ENCODE peak calls at places on chromosomes 13 and 19, in four cellular contexts. T is tibial artery, O is endodermal cell, H is heart right ventricle. E is an unnamed sample.

GRCh38 chr19:3586124-3586626 is 897 bp downstream of the GIPC3 start:
- DNase-seq in T (no peak), O (peak; percentile 81), H (no peak), E (peak; percentile 31)

GRCh38 chr19:10747271-10747670 is 29.4 kb downstream of the DNM2 start:
- DNase-seq in T (no peak), O (no peak), H (no peak), E (peak; percentile 19)

GRCh38 chr13:50914848-50915247 is 5.3 kb downstream of the RNASEH2B start:
- DNase-seq in T (no peak), O (no peak), H (no peak), E (no peak)

GRCh38 chr19:14073232-14073924 is 792 bp downstream of the MISP3 start:
- DNase-seq in T (peak; percentile 86), O (peak; percentile 87), H (peak; percentile 82), E (peak; percentile 55)

GRCh38 chr13:110616103-110617101 is 1.1 kb downstream of the NAXD start:
- DNase-seq in T (peak; percentile 77), O (peak; percentile 69), H (no peak), E (peak; percentile 7)

GRCh38 chr13:51826606-51827005 is 18.4 kb downstream of the TMEM272 start:
- DNase-seq in T (no peak), O (no peak), H (peak; percentile 57), E (peak; percentile 18)

GRCh38 chr13:44667950-44668349 is 91.8 kb upstream of the TSC22D1 start:
- DNase-seq in T (no peak), O (no peak), H (no peak), E (no peak)

GRCh38 chr19:44499559-44499958 is 763 bp downstream of the ZNF180 start:
- DNase-seq in T (no peak), O (no peak), H (no peak), E (no peak)

GRCh38 chr13:95882121-95882520 is 171.1 kb downstream of the UGGT2 start:
- DNase-seq in T (no peak), O (no peak), H (no peak), E (no peak)

GRCh38 chr19:10431254-10431942 is 11.1 kb downstream of the PDE4A start:
- DNase-seq in T (no peak), O (peak; percentile 70), H (no peak), E (no peak)

GRCh38 chr13:84867246-84867645 is 932.0 kb downstream of the SLITRK6 start:
- DNase-seq in T (no peak), O (no peak), H (no peak), E (no peak)

GRCh38 chr13:82654851-82655517 is 1227.3 kb downstream of the SLITRK1 start:
- DNase-seq in T (peak; percentile 92), O (no peak), H (peak; percentile 61), E (no peak)

GRCh38 chr13:23656637-23657036 is 86.4 kb downstream of the TNFRSF19 start:
- DNase-seq in T (no peak), O (no peak), H (no peak), E (no peak)

DNA sequence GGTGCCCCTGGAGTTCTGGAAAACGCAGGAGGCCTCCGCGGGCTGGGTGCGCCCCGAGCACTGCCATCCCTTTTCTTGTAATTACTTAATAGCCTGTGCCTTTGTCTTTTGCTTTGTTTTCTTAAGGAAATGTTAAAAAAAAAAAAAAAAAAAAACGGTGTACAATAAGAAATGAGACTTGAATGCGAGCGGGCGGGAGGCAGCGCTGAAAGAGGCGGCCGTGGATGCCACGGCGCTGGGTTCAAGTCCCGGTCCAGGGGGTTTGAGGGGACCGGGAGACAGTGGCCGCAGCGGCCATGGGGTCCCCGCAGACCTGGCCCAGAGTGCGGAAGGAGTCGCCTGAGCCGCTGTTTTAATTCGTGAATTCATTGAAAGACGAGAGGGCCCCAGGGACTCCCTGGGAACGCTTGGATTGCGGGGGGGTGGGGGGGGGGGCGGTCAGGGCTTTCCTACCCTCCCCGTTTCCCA is 349.1 kb upstream of the ARGLU1 start:
- DNase-seq in T (no peak), O (no peak), H (peak; percentile 51), E (no peak)
- H3K4me3 ChIP-seq in T (peak overlapping the region; percentile 79), O (no peak overlapping the region), H (peak overlapping the region; percentile 62), E (no peak overlapping the region)

DNA sequence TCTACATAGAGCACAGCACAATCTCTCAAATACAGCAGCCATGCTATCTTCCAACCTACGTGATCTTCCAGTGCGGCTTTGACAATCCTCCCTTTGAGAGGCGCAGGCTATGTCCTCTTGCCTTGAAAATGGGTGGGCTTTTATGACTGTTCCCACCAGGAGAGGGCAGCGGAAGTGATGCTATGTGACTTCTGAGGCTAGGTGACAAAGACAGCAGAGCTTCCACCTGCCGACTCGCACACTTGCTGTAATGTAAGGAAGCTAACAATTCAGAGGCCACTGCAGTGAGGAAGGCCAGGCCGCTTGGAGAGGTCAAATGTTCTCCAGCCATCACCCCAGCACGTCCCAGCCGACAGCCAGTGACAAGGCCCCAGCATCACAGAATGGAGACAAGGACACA is 65.8 kb downstream of the MRPL57 start:
- DNase-seq in T (no peak), O (peak; percentile 88), H (no peak), E (no peak)
- H3K27ac ChIP-seq in T (no peak overlapping the region), O (no peak overlapping the region), H (no peak overlapping the region), E (no peak overlapping the region)

GRCh38 chr19:572140-572890 is at the start of gene BSG:
- DNase-seq in T (peak; percentile 99), O (peak; percentile 99), H (peak; percentile 98), E (peak; percentile 99)
- H3K4me3 ChIP-seq in T (peak within 1 kb of the TSS; percentile 93), O (peak within 1 kb of the TSS; percentile 91), H (peak within 1 kb of the TSS; percentile 99), E (peak within 1 kb of the TSS; percentile 98)

GRCh38 chr19:51809787-51810186 is 14.8 kb downstream of the FPR3 start:
- DNase-seq in T (no peak), O (no peak), H (no peak), E (no peak)

GRCh38 chr19:51807111-51807701 is 12.2 kb downstream of the FPR3 start:
- DNase-seq in T (no peak), O (peak; percentile 73), H (no peak), E (no peak)

GRCh38 chr19:51807925-51808324 is 13.0 kb downstream of the FPR3 start:
- DNase-seq in T (no peak), O (no peak), H (no peak), E (no peak)

GRCh38 chr19:51810228-51810627 is 15.3 kb downstream of the FPR3 start:
- DNase-seq in T (no peak), O (no peak), H (no peak), E (no peak)

GRCh38 chr19:51808333-51808986 is 13.5 kb downstream of the FPR3 start:
- DNase-seq in T (no peak), O (no peak), H (no peak), E (no peak)
- H3K27ac ChIP-seq in T (no peak overlapping the region), O (no peak overlapping the region), H (no peak overlapping the region), E (no peak overlapping the region)

GRCh38 chr19:58060231-58060630 is 1.1 kb downstream of the ZNF135 start:
- DNase-seq in T (no peak), O (no peak), H (no peak), E (no peak)
- H3K4me3 ChIP-seq in T (peak overlapping the region; percentile 66), O (no peak overlapping the region), H (peak overlapping the region; percentile 70), E (no peak overlapping the region)

DNA sequence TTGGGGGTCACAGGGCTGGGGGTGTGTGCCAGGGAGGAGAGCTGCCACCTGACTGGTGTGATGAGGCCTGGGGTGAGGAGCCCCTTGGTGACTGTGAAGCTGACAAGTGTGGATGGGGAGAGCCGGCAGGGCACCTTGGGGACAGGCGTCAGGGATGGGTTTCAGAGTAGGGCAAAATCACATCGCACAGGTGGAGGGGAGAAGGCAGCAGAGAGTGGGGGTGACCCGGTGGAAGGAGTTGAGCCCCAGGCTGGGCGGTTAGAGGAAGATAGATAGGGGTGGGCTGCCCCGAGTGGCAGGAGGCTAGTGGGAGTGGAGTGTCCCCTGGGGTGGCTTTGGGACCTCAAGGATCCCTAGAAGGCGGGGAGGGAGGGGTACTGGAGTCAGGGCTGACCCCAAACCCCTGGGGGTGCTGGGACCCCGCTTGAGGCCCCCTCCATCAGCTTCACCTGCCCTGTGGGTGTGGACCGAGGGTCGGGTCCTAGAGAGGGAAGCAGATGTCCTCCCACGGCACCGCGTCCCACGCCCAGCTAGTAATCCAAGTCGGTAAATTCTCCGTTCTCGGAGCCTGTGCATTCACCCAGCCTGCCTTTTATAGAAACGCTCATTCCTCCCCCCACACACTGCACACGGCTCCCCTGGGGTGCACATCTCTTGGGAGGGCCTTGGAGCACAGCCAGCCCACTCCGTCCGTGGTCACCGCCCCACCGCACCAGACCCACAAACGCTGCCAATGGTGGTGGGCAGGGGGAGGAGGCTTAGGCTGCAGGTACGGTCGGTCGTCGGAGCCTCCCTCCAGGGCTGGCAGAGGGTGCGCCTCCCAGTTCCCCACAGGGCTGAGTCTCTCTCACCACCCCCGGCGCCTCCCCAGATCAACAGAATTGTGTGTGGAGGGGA is 2.4 kb downstream of the CTXN1 start:
- DNase-seq in T (no peak), O (no peak), H (no peak), E (no peak)
- H3K27ac ChIP-seq in T (peak overlapping the region; percentile 46), O (no peak overlapping the region), H (no peak overlapping the region), E (no peak overlapping the region)

GRCh38 chr13:26929971-26930730 is 169.6 kb upstream of the GPR12 start:
- DNase-seq in T (no peak), O (peak; percentile 94), H (peak; percentile 76), E (peak; percentile 64)
- H3K4me3 ChIP-seq in T (no peak overlapping the region), O (no peak overlapping the region), H (no peak overlapping the region), E (no peak overlapping the region)

GRCh38 chr19:18218600-18218999 is 7.6 kb downstream of the PDE4C start:
- DNase-seq in T (no peak), O (no peak), H (no peak), E (no peak)
- H3K27ac ChIP-seq in T (no peak overlapping the region), O (no peak overlapping the region), H (no peak overlapping the region), E (no peak overlapping the region)

DNA sequence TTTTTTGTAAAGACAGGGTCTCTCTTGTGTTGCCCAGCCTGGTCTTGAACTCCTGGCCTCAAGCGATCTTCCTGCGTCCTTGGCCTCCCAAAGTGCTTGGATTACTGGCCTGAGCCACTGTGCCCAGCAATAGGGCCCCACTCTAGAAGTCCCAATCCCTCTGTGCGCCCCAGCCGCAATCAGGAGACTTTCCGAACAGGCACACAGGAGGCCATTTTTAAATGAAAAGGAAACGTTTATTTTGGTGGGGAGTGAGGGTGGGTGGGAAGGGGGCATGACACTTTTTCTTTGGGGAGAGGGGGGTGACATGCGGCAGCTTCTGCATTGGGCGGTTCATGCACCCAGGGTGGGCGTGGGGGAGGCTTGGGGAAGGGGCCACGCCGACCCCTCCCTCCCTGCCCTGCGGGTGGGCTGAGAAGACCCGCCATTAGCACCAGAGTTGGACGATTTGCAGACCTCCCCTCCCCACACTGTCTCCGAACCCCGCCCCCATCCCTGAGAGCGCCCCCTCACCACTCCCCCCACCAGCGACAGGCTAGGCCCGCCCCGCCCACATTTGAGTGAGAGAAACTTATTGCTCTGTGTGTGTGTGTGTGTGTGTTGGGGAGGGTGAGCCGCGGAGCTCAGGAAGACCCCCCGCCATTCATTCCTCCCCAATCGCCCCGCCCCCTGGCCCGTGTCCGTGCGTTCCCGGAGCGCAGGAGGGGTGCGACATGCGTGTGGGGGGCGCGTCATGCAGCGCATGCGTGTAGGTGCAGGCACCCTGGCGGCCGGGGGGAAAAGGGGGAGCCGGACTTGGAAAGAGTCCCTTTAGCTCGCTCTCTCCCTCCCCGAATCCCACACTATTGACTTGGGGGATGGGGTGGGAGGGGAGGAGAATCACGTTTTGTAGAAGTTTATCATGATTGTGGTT is 17.2 kb downstream of the KCNC3 start:
- DNase-seq in T (no peak), O (peak; percentile 92), H (no peak), E (no peak)
- H3K4me3 ChIP-seq in T (no peak overlapping the region), O (peak overlapping the region; percentile 64), H (peak overlapping the region; percentile 26), E (no peak overlapping the region)

GRCh38 chr19:13069415-13070369 is 33.0 kb downstream of the LYL1 start:
- DNase-seq in T (no peak), O (peak; percentile 61), H (no peak), E (no peak)
- H3K27ac ChIP-seq in T (peak overlapping the region; percentile 92), O (no peak overlapping the region), H (peak overlapping the region; percentile 72), E (no peak overlapping the region)

E was measured in CD8-positive, alpha-beta T cell.